ENCODE peak calls at places on chromosomes 13 and 19, in eight cellular contexts. One of them, this sample, is unnamed.

GRCh38 chr19:18205180-18205915 is 1.5 kb upstream of the RAB3A start:
- DNase-seq in hippocampal formation: peak
- DNase-seq in B cell: peak
- DNase-seq in nephron progenitor cell: peak
- DNase-seq in NCI-H510A treated with DMSO at 0.1 percent for 48 hours: peak
- DNase-seq in gastrocnemius medialis: peak
- DNase-seq in heart left ventricle: peak
- DNase-seq in effector CD4-positive, alpha-beta T cell: peak
- DNase-seq in this sample: peak

GRCh38 chr19:49400034-49400433 is 12.0 kb downstream of the KASH5 start:
- DNase-seq in hippocampal formation: no peak
- DNase-seq in B cell: no peak
- DNase-seq in nephron progenitor cell: no peak
- DNase-seq in NCI-H510A treated with DMSO at 0.1 percent for 48 hours: no peak
- DNase-seq in gastrocnemius medialis: no peak
- DNase-seq in heart left ventricle: no peak
- DNase-seq in effector CD4-positive, alpha-beta T cell: no peak
- DNase-seq in this sample: no peak

GRCh38 chr13:50521750-50522149 is 321.7 kb downstream of the DLEU7 start:
- DNase-seq in hippocampal formation: no peak
- DNase-seq in B cell: no peak
- DNase-seq in nephron progenitor cell: peak
- DNase-seq in NCI-H510A treated with DMSO at 0.1 percent for 48 hours: no peak
- DNase-seq in gastrocnemius medialis: no peak
- DNase-seq in heart left ventricle: no peak
- DNase-seq in effector CD4-positive, alpha-beta T cell: no peak
- DNase-seq in this sample: no peak

GRCh38 chr19:10516671-10517286 is 468 bp downstream of the S1PR5 start:
- DNase-seq in hippocampal formation: no peak
- DNase-seq in B cell: no peak
- DNase-seq in nephron progenitor cell: no peak
- DNase-seq in NCI-H510A treated with DMSO at 0.1 percent for 48 hours: peak
- DNase-seq in gastrocnemius medialis: no peak
- DNase-seq in heart left ventricle: no peak
- DNase-seq in effector CD4-positive, alpha-beta T cell: no peak
- DNase-seq in this sample: no peak

GRCh38 chr19:33394006-33394722 is 20.7 kb downstream of the CEBPG start:
- DNase-seq in hippocampal formation: no peak
- DNase-seq in B cell: no peak
- DNase-seq in nephron progenitor cell: no peak
- DNase-seq in NCI-H510A treated with DMSO at 0.1 percent for 48 hours: no peak
- DNase-seq in gastrocnemius medialis: peak
- DNase-seq in heart left ventricle: peak
- DNase-seq in effector CD4-positive, alpha-beta T cell: no peak
- DNase-seq in this sample: peak

GRCh38 chr19:51064534-51065220 is at the start of gene KLK13:
- DNase-seq in hippocampal formation: no peak
- DNase-seq in B cell: no peak
- DNase-seq in nephron progenitor cell: peak
- DNase-seq in NCI-H510A treated with DMSO at 0.1 percent for 48 hours: no peak
- DNase-seq in gastrocnemius medialis: no peak
- DNase-seq in heart left ventricle: peak
- DNase-seq in effector CD4-positive, alpha-beta T cell: no peak
- DNase-seq in this sample: no peak

GRCh38 chr13:38685974-38686571 is 804 bp upstream of the FREM2 start:
- DNase-seq in hippocampal formation: peak
- DNase-seq in B cell: no peak
- DNase-seq in nephron progenitor cell: peak
- DNase-seq in NCI-H510A treated with DMSO at 0.1 percent for 48 hours: no peak
- DNase-seq in gastrocnemius medialis: no peak
- DNase-seq in heart left ventricle: no peak
- DNase-seq in effector CD4-positive, alpha-beta T cell: no peak
- DNase-seq in this sample: no peak

GRCh38 chr19:35347171-35347929 is at the start of gene FFAR1:
- DNase-seq in hippocampal formation: no peak
- DNase-seq in B cell: peak
- DNase-seq in nephron progenitor cell: no peak
- DNase-seq in NCI-H510A treated with DMSO at 0.1 percent for 48 hours: no peak
- DNase-seq in gastrocnemius medialis: no peak
- DNase-seq in heart left ventricle: peak
- DNase-seq in effector CD4-positive, alpha-beta T cell: peak
- DNase-seq in this sample: no peak

GRCh38 chr19:32719611-32720059 is at the start of gene TDRD12:
- DNase-seq in hippocampal formation: no peak
- DNase-seq in B cell: no peak
- DNase-seq in nephron progenitor cell: no peak
- DNase-seq in NCI-H510A treated with DMSO at 0.1 percent for 48 hours: no peak
- DNase-seq in gastrocnemius medialis: no peak
- DNase-seq in heart left ventricle: no peak
- DNase-seq in effector CD4-positive, alpha-beta T cell: no peak
- DNase-seq in this sample: no peak

GRCh38 chr13:74288361-74288911 is 154.2 kb upstream of the KLF12 start:
- DNase-seq in hippocampal formation: peak
- DNase-seq in B cell: peak
- DNase-seq in nephron progenitor cell: peak
- DNase-seq in NCI-H510A treated with DMSO at 0.1 percent for 48 hours: no peak
- DNase-seq in gastrocnemius medialis: peak
- DNase-seq in heart left ventricle: peak
- DNase-seq in effector CD4-positive, alpha-beta T cell: peak
- DNase-seq in this sample: peak

GRCh38 chr19:45578861-45579260 is 5.7 kb downstream of the OPA3 start:
- DNase-seq in hippocampal formation: no peak
- DNase-seq in B cell: no peak
- DNase-seq in nephron progenitor cell: no peak
- DNase-seq in NCI-H510A treated with DMSO at 0.1 percent for 48 hours: no peak
- DNase-seq in gastrocnemius medialis: no peak
- DNase-seq in heart left ventricle: peak
- DNase-seq in effector CD4-positive, alpha-beta T cell: no peak
- DNase-seq in this sample: no peak

GRCh38 chr19:38049105-38049649 is 142.2 kb downstream of the SIPA1L3 start:
- DNase-seq in hippocampal formation: no peak
- DNase-seq in B cell: peak
- DNase-seq in nephron progenitor cell: no peak
- DNase-seq in NCI-H510A treated with DMSO at 0.1 percent for 48 hours: no peak
- DNase-seq in gastrocnemius medialis: no peak
- DNase-seq in heart left ventricle: no peak
- DNase-seq in effector CD4-positive, alpha-beta T cell: peak
- DNase-seq in this sample: no peak

GRCh38 chr13:33075996-33076395 is 59.8 kb downstream of the KL start:
- DNase-seq in hippocampal formation: peak
- DNase-seq in B cell: no peak
- DNase-seq in nephron progenitor cell: no peak
- DNase-seq in NCI-H510A treated with DMSO at 0.1 percent for 48 hours: no peak
- DNase-seq in gastrocnemius medialis: no peak
- DNase-seq in heart left ventricle: no peak
- DNase-seq in effector CD4-positive, alpha-beta T cell: no peak
- DNase-seq in this sample: no peak

GRCh38 chr19:53389591-53390377 is 5.2 kb upstream of the ZNF765 start:
- DNase-seq in hippocampal formation: no peak
- DNase-seq in B cell: no peak
- DNase-seq in nephron progenitor cell: no peak
- DNase-seq in NCI-H510A treated with DMSO at 0.1 percent for 48 hours: no peak
- DNase-seq in gastrocnemius medialis: no peak
- DNase-seq in heart left ventricle: no peak
- DNase-seq in effector CD4-positive, alpha-beta T cell: no peak
- DNase-seq in this sample: no peak

GRCh38 chr13:114228176-114228575 is 6.5 kb upstream of the CDC16 start:
- DNase-seq in hippocampal formation: no peak
- DNase-seq in B cell: no peak
- DNase-seq in nephron progenitor cell: no peak
- DNase-seq in NCI-H510A treated with DMSO at 0.1 percent for 48 hours: no peak
- DNase-seq in gastrocnemius medialis: no peak
- DNase-seq in heart left ventricle: no peak
- DNase-seq in effector CD4-positive, alpha-beta T cell: no peak
- DNase-seq in this sample: no peak

GRCh38 chr19:11737964-11738745 is 591 bp downstream of the ZNF823 start:
- DNase-seq in hippocampal formation: no peak
- DNase-seq in B cell: peak
- DNase-seq in nephron progenitor cell: peak
- DNase-seq in NCI-H510A treated with DMSO at 0.1 percent for 48 hours: peak
- DNase-seq in gastrocnemius medialis: peak
- DNase-seq in heart left ventricle: peak
- DNase-seq in effector CD4-positive, alpha-beta T cell: peak
- DNase-seq in this sample: peak

GRCh38 chr19:30171795-30172642 is 200.2 kb upstream of the ZNF536 start:
- DNase-seq in hippocampal formation: no peak
- DNase-seq in B cell: no peak
- DNase-seq in nephron progenitor cell: no peak
- DNase-seq in NCI-H510A treated with DMSO at 0.1 percent for 48 hours: no peak
- DNase-seq in gastrocnemius medialis: no peak
- DNase-seq in heart left ventricle: no peak
- DNase-seq in effector CD4-positive, alpha-beta T cell: no peak
- DNase-seq in this sample: no peak

GRCh38 chr19:44530777-44531176 is 1.3 kb upstream of the CEACAM20 start:
- DNase-seq in hippocampal formation: no peak
- DNase-seq in B cell: no peak
- DNase-seq in nephron progenitor cell: no peak
- DNase-seq in NCI-H510A treated with DMSO at 0.1 percent for 48 hours: no peak
- DNase-seq in gastrocnemius medialis: no peak
- DNase-seq in heart left ventricle: no peak
- DNase-seq in effector CD4-positive, alpha-beta T cell: no peak
- DNase-seq in this sample: no peak

GRCh38 chr13:110197041-110197440 is 109.9 kb downstream of the COL4A1 start:
- DNase-seq in hippocampal formation: no peak
- DNase-seq in B cell: no peak
- DNase-seq in nephron progenitor cell: no peak
- DNase-seq in NCI-H510A treated with DMSO at 0.1 percent for 48 hours: no peak
- DNase-seq in gastrocnemius medialis: no peak
- DNase-seq in heart left ventricle: no peak
- DNase-seq in effector CD4-positive, alpha-beta T cell: no peak
- DNase-seq in this sample: no peak

GRCh38 chr13:111789420-111789819 is 277.5 kb upstream of the SOX1 start:
- DNase-seq in hippocampal formation: no peak
- DNase-seq in B cell: peak
- DNase-seq in nephron progenitor cell: no peak
- DNase-seq in NCI-H510A treated with DMSO at 0.1 percent for 48 hours: no peak
- DNase-seq in gastrocnemius medialis: no peak
- DNase-seq in heart left ventricle: peak
- DNase-seq in effector CD4-positive, alpha-beta T cell: no peak
- DNase-seq in this sample: no peak

GRCh38 chr13:43374621-43375020 is 351.2 kb downstream of the DNAJC15 start:
- DNase-seq in hippocampal formation: no peak
- DNase-seq in B cell: no peak
- DNase-seq in nephron progenitor cell: no peak
- DNase-seq in NCI-H510A treated with DMSO at 0.1 percent for 48 hours: no peak
- DNase-seq in gastrocnemius medialis: no peak
- DNase-seq in heart left ventricle: no peak
- DNase-seq in effector CD4-positive, alpha-beta T cell: no peak
- DNase-seq in this sample: no peak

GRCh38 chr19:11019262-11019661 is 58.4 kb downstream of the SMARCA4 start:
- DNase-seq in hippocampal formation: no peak
- DNase-seq in B cell: no peak
- DNase-seq in nephron progenitor cell: no peak
- DNase-seq in NCI-H510A treated with DMSO at 0.1 percent for 48 hours: no peak
- DNase-seq in gastrocnemius medialis: no peak
- DNase-seq in heart left ventricle: no peak
- DNase-seq in effector CD4-positive, alpha-beta T cell: no peak
- DNase-seq in this sample: no peak

GRCh38 chr19:55471266-55471665 is 5.2 kb upstream of the ZNF628 start:
- DNase-seq in hippocampal formation: no peak
- DNase-seq in B cell: no peak
- DNase-seq in nephron progenitor cell: no peak
- DNase-seq in NCI-H510A treated with DMSO at 0.1 percent for 48 hours: no peak
- DNase-seq in gastrocnemius medialis: no peak
- DNase-seq in heart left ventricle: no peak
- DNase-seq in effector CD4-positive, alpha-beta T cell: no peak
- DNase-seq in this sample: no peak

GRCh38 chr13:21435710-21436151 is 23.4 kb downstream of the ZDHHC20 start:
- DNase-seq in hippocampal formation: no peak
- DNase-seq in B cell: peak
- DNase-seq in nephron progenitor cell: no peak
- DNase-seq in NCI-H510A treated with DMSO at 0.1 percent for 48 hours: no peak
- DNase-seq in gastrocnemius medialis: peak
- DNase-seq in heart left ventricle: peak
- DNase-seq in effector CD4-positive, alpha-beta T cell: no peak
- DNase-seq in this sample: peak

GRCh38 chr13:93224545-93224944 is 2.1 kb upstream of the GPC6 start:
- DNase-seq in hippocampal formation: no peak
- DNase-seq in B cell: no peak
- DNase-seq in nephron progenitor cell: no peak
- DNase-seq in NCI-H510A treated with DMSO at 0.1 percent for 48 hours: no peak
- DNase-seq in gastrocnemius medialis: no peak
- DNase-seq in heart left ventricle: no peak
- DNase-seq in effector CD4-positive, alpha-beta T cell: no peak
- DNase-seq in this sample: no peak

GRCh38 chr19:42424345-42424707 is 2.9 kb downstream of the LIPE start:
- DNase-seq in hippocampal formation: no peak
- DNase-seq in B cell: no peak
- DNase-seq in nephron progenitor cell: no peak
- DNase-seq in NCI-H510A treated with DMSO at 0.1 percent for 48 hours: no peak
- DNase-seq in gastrocnemius medialis: no peak
- DNase-seq in heart left ventricle: no peak
- DNase-seq in effector CD4-positive, alpha-beta T cell: no peak
- DNase-seq in this sample: no peak

GRCh38 chr13:37878496-37878895 is 8.9 kb upstream of the TRPC4 start:
- DNase-seq in hippocampal formation: no peak
- DNase-seq in B cell: no peak
- DNase-seq in nephron progenitor cell: no peak
- DNase-seq in NCI-H510A treated with DMSO at 0.1 percent for 48 hours: no peak
- DNase-seq in gastrocnemius medialis: no peak
- DNase-seq in heart left ventricle: no peak
- DNase-seq in effector CD4-positive, alpha-beta T cell: no peak
- DNase-seq in this sample: no peak

GRCh38 chr13:57286511-57287098 is 119.6 kb downstream of the PRR20E start:
- DNase-seq in hippocampal formation: no peak
- DNase-seq in B cell: no peak
- DNase-seq in nephron progenitor cell: no peak
- DNase-seq in NCI-H510A treated with DMSO at 0.1 percent for 48 hours: no peak
- DNase-seq in gastrocnemius medialis: no peak
- DNase-seq in heart left ventricle: peak
- DNase-seq in effector CD4-positive, alpha-beta T cell: no peak
- DNase-seq in this sample: no peak

GRCh38 chr19:51689751-51690358 is 3.3 kb upstream of the SPACA6 start:
- DNase-seq in hippocampal formation: no peak
- DNase-seq in B cell: no peak
- DNase-seq in nephron progenitor cell: peak
- DNase-seq in NCI-H510A treated with DMSO at 0.1 percent for 48 hours: peak
- DNase-seq in gastrocnemius medialis: no peak
- DNase-seq in heart left ventricle: peak
- DNase-seq in effector CD4-positive, alpha-beta T cell: no peak
- DNase-seq in this sample: peak

GRCh38 chr13:36801035-36801434 is 18.0 kb upstream of the RFXAP start:
- DNase-seq in hippocampal formation: no peak
- DNase-seq in B cell: no peak
- DNase-seq in nephron progenitor cell: no peak
- DNase-seq in NCI-H510A treated with DMSO at 0.1 percent for 48 hours: no peak
- DNase-seq in gastrocnemius medialis: no peak
- DNase-seq in heart left ventricle: no peak
- DNase-seq in effector CD4-positive, alpha-beta T cell: no peak
- DNase-seq in this sample: no peak

GRCh38 chr13:49303533-49304252 is 56.0 kb downstream of the CDADC1 start:
- DNase-seq in hippocampal formation: peak
- DNase-seq in B cell: no peak
- DNase-seq in nephron progenitor cell: peak
- DNase-seq in NCI-H510A treated with DMSO at 0.1 percent for 48 hours: no peak
- DNase-seq in gastrocnemius medialis: no peak
- DNase-seq in heart left ventricle: peak
- DNase-seq in effector CD4-positive, alpha-beta T cell: no peak
- DNase-seq in this sample: no peak

GRCh38 chr19:5880604-5881078 is 10.3 kb upstream of the FUT5 start:
- DNase-seq in hippocampal formation: no peak
- DNase-seq in B cell: no peak
- DNase-seq in nephron progenitor cell: peak
- DNase-seq in NCI-H510A treated with DMSO at 0.1 percent for 48 hours: peak
- DNase-seq in gastrocnemius medialis: peak
- DNase-seq in heart left ventricle: peak
- DNase-seq in effector CD4-positive, alpha-beta T cell: no peak
- DNase-seq in this sample: peak

GRCh38 chr19:4504874-4505569 is 13.3 kb downstream of the PLIN4 start:
- DNase-seq in hippocampal formation: no peak
- DNase-seq in B cell: no peak
- DNase-seq in nephron progenitor cell: no peak
- DNase-seq in NCI-H510A treated with DMSO at 0.1 percent for 48 hours: no peak
- DNase-seq in gastrocnemius medialis: no peak
- DNase-seq in heart left ventricle: no peak
- DNase-seq in effector CD4-positive, alpha-beta T cell: no peak
- DNase-seq in this sample: no peak